ENCODE peak calls at places on chromosomes 12 and 14, in four cellular contexts. M, G, Z and K are unnamed samples.
A peak's percentile ranks its signal among the peaks of the same experiment; 100 is the strongest.

GRCh38 chr12:62802981-62803380 is 132.0 kb downstream of the PPM1H start:
- DNase-seq in M (peak; percentile 14), G (no peak), Z (no peak), K (no peak)

GRCh38 chr12:115640929-115641328 is 636.6 kb downstream of the MED13L start:
- DNase-seq in M (no peak), G (no peak), Z (no peak), K (no peak)

GRCh38 chr14:97878727-97879126 is 1081.5 kb downstream of the VRK1 start:
- DNase-seq in M (no peak), G (no peak), Z (peak; percentile 44), K (no peak)

GRCh38 chr14:50830044-50830931 is 674 bp downstream of the NIN start:
- DNase-seq in M (peak; percentile 65), G (peak; percentile 69), Z (peak; percentile 29), K (peak; percentile 83)

GRCh38 chr14:68076451-68076850 is 256.9 kb downstream of the RAD51B start:
- DNase-seq in M (no peak), G (no peak), Z (no peak), K (no peak)

GRCh38 chr14:101862177-101862576 is 100.7 kb downstream of the PPP2R5C start:
- DNase-seq in M (no peak), G (no peak), Z (no peak), K (no peak)

GRCh38 chr12:44885902-44886301 is 9.8 kb upstream of the NELL2 start:
- DNase-seq in M (no peak), G (no peak), Z (no peak), K (no peak)

GRCh38 chr14:45976001-45976400 is 675.6 kb downstream of the RPL10L start:
- DNase-seq in M (no peak), G (no peak), Z (no peak), K (no peak)

GRCh38 chr14:95142208-95142607 is 15.1 kb downstream of the DICER1 start:
- DNase-seq in M (no peak), G (no peak), Z (no peak), K (no peak)

GRCh38 chr14:58732387-58732786 is 94.6 kb downstream of the DACT1 start:
- DNase-seq in M (no peak), G (no peak), Z (no peak), K (no peak)

GRCh38 chr12:121038861-121039654 is at the start of gene OASL:
- DNase-seq in M (no peak), G (peak; percentile 64), Z (no peak), K (no peak)

GRCh38 chr14:98984719-98985041 is 287.3 kb downstream of the BCL11B start:
- DNase-seq in M (peak; percentile 61), G (no peak), Z (no peak), K (no peak)

GRCh38 chr12:662541-663292 is 528 bp downstream of the NINJ2 start:
- DNase-seq in M (no peak), G (no peak), Z (no peak), K (no peak)

GRCh38 chr12:110844551-110845395 is 2.0 kb upstream of the CCDC63 start:
- DNase-seq in M (no peak), G (no peak), Z (peak; percentile 46), K (no peak)

GRCh38 chr12:53886996-53887395 is 51.6 kb upstream of the HOXC13 start:
- DNase-seq in M (no peak), G (no peak), Z (no peak), K (no peak)

GRCh38 chr12:9820281-9820930 is 6.9 kb upstream of the KLRF1 start:
- DNase-seq in M (no peak), G (no peak), Z (no peak), K (no peak)

GRCh38 chr12:53735-54095 is 12.9 kb upstream of the IQSEC3 start:
- DNase-seq in M (no peak), G (no peak), Z (no peak), K (no peak)

GRCh38 chr12:111741235-111741812 is 25.4 kb upstream of the ALDH2 start:
- DNase-seq in M (peak; percentile 81), G (no peak), Z (no peak), K (no peak)

GRCh38 chr12:2722806-2723205 is 72.0 kb upstream of the FKBP4 start:
- DNase-seq in M (no peak), G (no peak), Z (no peak), K (no peak)

GRCh38 chr14:105147701-105148603 is 20.6 kb downstream of the JAG2 start:
- DNase-seq in M (no peak), G (no peak), Z (no peak), K (no peak)

GRCh38 chr12:47907851-47908454 is 3.2 kb upstream of the VDR start:
- DNase-seq in M (no peak), G (no peak), Z (no peak), K (no peak)

GRCh38 chr12:12534134-12534866 is 28.4 kb downstream of the DUSP16 start:
- DNase-seq in M (no peak), G (peak; percentile 11), Z (no peak), K (no peak)

GRCh38 chr12:109462868-109463692 is 14.0 kb downstream of the KCTD10 start:
- DNase-seq in M (no peak), G (peak; percentile 53), Z (peak; percentile 94), K (peak; percentile 92)

GRCh38 chr14:74563621-74564159 is 48.3 kb downstream of the LTBP2 start:
- DNase-seq in M (no peak), G (no peak), Z (no peak), K (no peak)

GRCh38 chr12:121719926-121720414 is 7.4 kb downstream of the TMEM120B start:
- DNase-seq in M (no peak), G (no peak), Z (no peak), K (no peak)

GRCh38 chr14:90445011-90445410 is 48.2 kb downstream of the CALM1 start:
- DNase-seq in M (no peak), G (no peak), Z (no peak), K (peak; percentile 25)

GRCh38 chr12:6936642-6937480 is 6.8 kb upstream of the RNU7-1 start:
- DNase-seq in M (peak; percentile 54), G (no peak), Z (no peak), K (no peak)
- TF ChIP-seq POLR2A in M (no peak), G (no peak), Z (no peak), K (no peak)

GRCh38 chr14:69548566-69548965 is 26.1 kb downstream of the CCDC177 start:
- DNase-seq in M (no peak), G (no peak), Z (no peak), K (no peak)
- TF ChIP-seq POLR2A in M (no peak), G (no peak), Z (no peak), K (no peak)

DNA sequence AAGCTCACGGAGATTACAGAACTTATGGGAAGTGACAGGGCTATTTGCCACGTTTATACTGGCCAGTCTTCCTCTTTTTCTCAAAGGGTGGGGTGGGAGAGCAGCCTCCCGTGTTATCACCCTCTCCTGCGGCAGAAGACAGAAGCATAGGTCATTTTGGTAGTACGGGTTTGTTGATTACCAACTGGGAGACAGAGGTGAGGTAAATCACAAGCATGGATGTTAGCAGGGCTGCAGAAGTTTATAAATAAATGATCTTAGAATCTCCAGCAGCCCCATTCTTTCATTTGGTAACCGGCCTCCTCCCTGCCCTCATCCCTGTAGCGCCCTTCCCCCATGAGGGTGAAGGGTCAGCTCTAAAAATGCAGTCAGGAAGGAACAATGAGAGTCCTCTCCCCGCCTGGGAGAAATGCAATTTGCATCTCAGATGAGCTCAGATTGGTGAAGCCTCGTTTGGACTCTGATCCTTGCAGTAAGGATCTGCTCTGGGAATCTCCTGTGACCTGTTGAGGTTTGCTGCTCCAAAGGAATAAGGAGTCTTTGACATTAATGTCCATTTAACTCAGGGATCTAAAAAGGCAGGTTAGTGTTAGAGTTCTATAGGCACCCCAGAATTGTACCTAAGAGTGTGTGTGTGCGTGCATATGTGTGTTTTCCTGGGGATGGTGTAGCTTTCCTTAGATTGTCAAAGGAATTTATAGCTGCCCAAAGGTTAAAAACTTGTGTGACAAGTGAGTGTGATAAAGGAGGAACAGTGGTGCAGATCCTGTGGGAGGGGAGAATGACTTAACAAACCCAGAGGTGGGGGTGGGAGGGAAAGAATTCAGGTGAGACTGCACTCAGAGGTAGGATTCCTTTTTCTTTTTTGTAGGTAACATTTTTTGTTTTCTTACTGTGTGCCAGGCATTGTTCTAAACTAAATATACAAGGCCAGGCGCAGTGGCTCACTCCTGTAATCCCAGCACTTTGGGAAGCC is 45.0 kb upstream of the SINHCAF start:
- DNase-seq in M (no peak), G (no peak), Z (no peak), K (no peak)
- TF ChIP-seq POLR2A in M (no peak), G (no peak), Z (no peak), K (no peak)

GRCh38 chr14:100417466-100417865 is 94.3 kb downstream of the SLC25A47 start:
- DNase-seq in M (no peak), G (peak; percentile 30), Z (no peak), K (no peak)
- TF ChIP-seq POLR2A in M (no peak), G (no peak), Z (no peak), K (no peak)

GRCh38 chr12:93065896-93066295 is 136.8 kb upstream of the EEA1 start:
- DNase-seq in M (no peak), G (no peak), Z (no peak), K (no peak)
- TF ChIP-seq POLR2A in M (no peak), G (no peak), Z (no peak), K (no peak)

DNA sequence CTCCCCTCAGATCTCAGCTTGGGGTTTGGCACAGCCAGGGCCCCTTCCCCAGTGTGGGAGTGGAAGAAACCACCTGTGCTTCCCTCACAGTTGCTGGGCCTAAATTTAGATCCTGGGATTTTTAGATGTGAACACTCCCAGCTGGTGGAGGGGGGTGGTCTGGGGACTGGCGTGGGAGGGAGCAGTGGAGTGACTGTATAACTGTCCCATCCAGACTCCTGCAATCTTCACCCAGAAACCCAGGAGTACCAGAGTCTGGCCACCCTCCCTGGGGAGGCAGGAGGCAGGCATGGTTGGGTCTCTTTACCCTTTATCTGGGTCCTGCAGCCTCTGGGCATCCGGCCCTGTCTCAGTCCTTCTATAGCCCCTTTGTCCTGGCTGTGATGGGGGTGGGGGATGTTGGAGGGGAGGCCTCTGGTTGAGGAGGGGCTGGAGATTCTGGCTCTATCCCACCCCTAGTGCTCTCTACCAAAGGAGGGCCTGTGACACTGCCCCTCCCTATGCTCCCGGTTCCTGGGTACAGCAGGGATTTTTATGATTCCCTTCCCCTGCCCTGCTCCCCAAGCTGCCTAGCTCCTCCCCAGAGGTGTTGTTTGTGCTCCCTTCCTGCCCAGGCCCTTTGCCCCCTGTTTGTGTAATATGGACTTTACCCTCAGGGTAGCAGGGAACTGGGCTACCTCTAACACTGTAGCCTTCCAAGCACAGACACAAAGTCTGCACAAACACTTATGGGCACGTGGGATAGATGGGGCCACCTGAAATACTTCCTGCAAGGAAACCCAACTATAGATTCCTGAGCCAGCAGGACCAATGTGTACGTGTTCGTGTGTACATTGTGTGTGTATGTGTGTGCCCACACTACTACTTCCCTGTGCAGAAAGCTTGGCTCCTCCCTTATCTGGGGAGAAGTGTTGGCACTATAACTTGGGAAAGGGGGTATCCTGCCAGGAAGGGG is 1.7 kb downstream of the ERBB3 start:
- DNase-seq in M (no peak), G (peak; percentile 68), Z (no peak), K (no peak)
- TF ChIP-seq POLR2A in M (no peak), G (peak; percentile 85), Z (no peak), K (no peak)

GRCh38 chr12:117140397-117141096 is 41.3 kb upstream of the TESC start:
- DNase-seq in M (no peak), G (peak; percentile 68), Z (no peak), K (no peak)

GRCh38 chr12:117144599-117144998 is 45.4 kb upstream of the TESC start:
- DNase-seq in M (no peak), G (no peak), Z (no peak), K (no peak)

GRCh38 chr12:117141097-117141898 is 42.1 kb upstream of the TESC start:
- DNase-seq in M (no peak), G (no peak), Z (no peak), K (no peak)

GRCh38 chr12:117142094-117142493 is 42.9 kb upstream of the TESC start:
- DNase-seq in M (no peak), G (no peak), Z (no peak), K (no peak)

GRCh38 chr12:117143008-117143532 is 43.9 kb upstream of the TESC start:
- DNase-seq in M (no peak), G (peak; percentile 75), Z (no peak), K (no peak)
- TF ChIP-seq POLR2A in M (no peak), G (peak; percentile 24), Z (no peak), K (no peak)